ENCODE peak calls at places on chromosomes 4 and X, in four cellular contexts. H is GM12891, Z is K562, E is GM12878. M is an unnamed sample.

GRCh38 chrX:27751976-27752375 is 55.8 kb upstream of the MAGEB10 start:
- DNase-seq in H (no peak), Z (no peak), E (no peak), M (no peak)

GRCh38 chr4:127782275-127783025 is at the start of gene HSPA4L:
- DNase-seq in H (peak; percentile 25), Z (no peak), E (peak; percentile 49), M (peak; percentile 44)

GRCh38 chrX:69362354-69362753 is 141.8 kb upstream of the NALF2 start:
- DNase-seq in H (no peak), Z (no peak), E (no peak), M (no peak)

GRCh38 chr4:181830404-181831035 is 412.7 kb upstream of the TENM3 start:
- DNase-seq in H (no peak), Z (no peak), E (peak; percentile 28), M (no peak)

GRCh38 chr4:69360271-69360670 is 80.0 kb downstream of the UGT2B28 start:
- DNase-seq in H (no peak), Z (no peak), E (no peak), M (no peak)

GRCh38 chrX:15737957-15738685 is at the start of gene CA5B:
- DNase-seq in H (peak; percentile 49), Z (peak; percentile 92), E (peak; percentile 87), M (peak; percentile 74)

GRCh38 chr4:76251448-76252270 is at the start of gene FAM47E:
- DNase-seq in H (peak; percentile 24), Z (peak; percentile 34), E (no peak), M (peak; percentile 36)

GRCh38 chrX:39309018-39309620 is 507.9 kb downstream of the MID1IP1 start:
- DNase-seq in H (no peak), Z (no peak), E (no peak), M (peak; percentile 1)

GRCh38 chr4:181261279-181261678 is 981.9 kb upstream of the TENM3 start:
- DNase-seq in H (no peak), Z (no peak), E (no peak), M (no peak)

GRCh38 chrX:103716967-103717366 is 6.3 kb downstream of the TMEM31 start:
- DNase-seq in H (no peak), Z (no peak), E (no peak), M (no peak)

GRCh38 chrX:41781500-41781899 is 57.5 kb downstream of the GPR82 start:
- DNase-seq in H (no peak), Z (peak; percentile 30), E (no peak), M (peak; percentile 12)

GRCh38 chrX:1443496-1444075 is 9.1 kb downstream of the ASMTL start:
- DNase-seq in H (no peak), Z (no peak), E (no peak), M (no peak)

GRCh38 chrX:153412746-153413720 is 1.8 kb downstream of the ZFP92 start:
- DNase-seq in H (no peak), Z (no peak), E (no peak), M (no peak)

GRCh38 chrX:68652327-68652930 is 5.0 kb downstream of the STARD8 start:
- DNase-seq in H (no peak), Z (peak; percentile 21), E (no peak), M (no peak)

GRCh38 chrX:131789664-131790063 is 233.4 kb upstream of the STK26 start:
- DNase-seq in H (no peak), Z (no peak), E (no peak), M (no peak)

GRCh38 chr4:89152972-89153371 is 41.6 kb downstream of the TIGD2 start:
- DNase-seq in H (no peak), Z (no peak), E (no peak), M (no peak)

GRCh38 chr4:100738388-100739165 is 220.8 kb upstream of the EMCN start:
- DNase-seq in H (no peak), Z (no peak), E (no peak), M (no peak)

GRCh38 chr4:113969935-113970334 is 9.5 kb downstream of the ARSJ start:
- DNase-seq in H (no peak), Z (no peak), E (no peak), M (no peak)

GRCh38 chrX:56232221-56233082 is at the start of gene KLF8:
- DNase-seq in H (no peak), Z (peak; percentile 33), E (no peak), M (no peak)

GRCh38 chr4:83082777-83083176 is 31.8 kb downstream of the PLAC8 start:
- DNase-seq in H (no peak), Z (no peak), E (no peak), M (peak; percentile 47)

GRCh38 chrX:120000490-120001246 is 57.1 kb upstream of the NKAP start:
- DNase-seq in H (no peak), Z (no peak), E (no peak), M (no peak)

GRCh38 chr4:101599620-101600019 is 190.9 kb upstream of the BANK1 start:
- DNase-seq in H (no peak), Z (no peak), E (no peak), M (no peak)

GRCh38 chrX:33336783-33337182 is 125.4 kb upstream of the DMD start:
- DNase-seq in H (no peak), Z (no peak), E (no peak), M (peak; percentile 18)

GRCh38 chr4:112747035-112747434 is 110.1 kb downstream of the LARP7 start:
- DNase-seq in H (no peak), Z (no peak), E (no peak), M (no peak)

GRCh38 chr4:37827030-37827705 is 682 bp downstream of the PGM2 start:
- DNase-seq in H (peak; percentile 35), Z (peak; percentile 57), E (no peak), M (no peak)

GRCh38 chrX:54534271-54534670 is 4.3 kb downstream of the GNL3L start:
- DNase-seq in H (no peak), Z (no peak), E (no peak), M (no peak)

GRCh38 chrX:54529166-54529558 is 857 bp upstream of the GNL3L start:
- DNase-seq in H (no peak), Z (peak; percentile 8), E (no peak), M (no peak)

GRCh38 chrX:54529559-54530357 is at the start of gene GNL3L:
- DNase-seq in H (peak; percentile 52), Z (peak; percentile 88), E (peak; percentile 49), M (peak; percentile 85)

GRCh38 chrX:54530358-54530900 is 410 bp downstream of the GNL3L start:
- DNase-seq in H (no peak), Z (peak; percentile 11), E (peak; percentile 1), M (no peak)
- TF ChIP-seq SPI1 in H (no peak), Z (no peak), E (no peak), M (no peak)

DNA sequence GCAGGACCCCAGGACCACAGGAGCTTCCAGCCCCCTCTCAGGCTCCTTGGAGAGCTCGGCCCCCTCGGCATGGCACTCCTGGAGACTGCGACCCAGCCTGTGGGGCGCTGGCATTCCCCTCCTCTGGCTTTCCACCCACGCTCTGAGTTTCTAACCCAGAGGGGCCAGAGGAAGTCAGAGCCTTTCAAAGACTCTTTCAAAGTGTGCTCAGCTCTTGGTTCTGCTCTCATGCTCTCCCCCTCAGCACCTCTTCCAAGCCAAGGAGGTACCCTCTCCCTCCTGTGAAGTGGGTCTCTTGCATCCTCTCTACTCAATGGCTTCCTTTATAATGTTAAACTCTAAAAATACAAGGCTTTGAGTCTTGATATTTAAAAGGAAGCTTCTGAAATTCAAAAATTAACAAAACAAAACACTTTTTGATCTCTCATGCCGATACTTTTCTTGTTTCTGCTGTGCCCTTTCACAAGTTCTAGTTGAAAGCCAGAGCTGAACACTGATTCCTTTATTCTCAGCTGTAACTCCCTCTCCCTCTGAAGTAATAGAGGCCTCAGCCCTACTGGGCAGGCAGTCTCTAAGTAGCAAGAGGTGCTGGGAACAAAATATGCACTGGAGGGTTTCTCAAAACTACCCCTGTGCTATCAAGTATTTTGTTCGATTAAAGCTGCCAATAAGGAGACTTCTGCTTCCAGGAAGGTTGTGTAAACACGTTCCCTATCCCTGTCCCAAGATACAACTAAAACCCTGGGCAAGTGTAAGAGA is 82.8 kb downstream of the NAT8L start:
- DNase-seq in H (no peak), Z (no peak), E (no peak), M (no peak)
- TF ChIP-seq SPI1 in H (peak; percentile 12), Z (no peak), E (no peak), M (no peak)

GRCh38 chr4:7186081-7186480 is 6.3 kb upstream of the SORCS2 start:
- DNase-seq in H (no peak), Z (peak; percentile 17), E (no peak), M (no peak)
- TF ChIP-seq SPI1 in H (no peak), Z (no peak), E (no peak), M (no peak)

GRCh38 chr4:185374027-185374426 is 21.7 kb downstream of the LRP2BP start:
- DNase-seq in H (no peak), Z (no peak), E (no peak), M (no peak)
- TF ChIP-seq SPI1 in H (no peak), Z (no peak), E (no peak), M (no peak)

GRCh38 chrX:150038356-150038755 is 100.1 kb upstream of the EOLA2 start:
- DNase-seq in H (no peak), Z (no peak), E (no peak), M (no peak)
- TF ChIP-seq SPI1 in H (no peak), Z (no peak), E (no peak), M (no peak)

DNA sequence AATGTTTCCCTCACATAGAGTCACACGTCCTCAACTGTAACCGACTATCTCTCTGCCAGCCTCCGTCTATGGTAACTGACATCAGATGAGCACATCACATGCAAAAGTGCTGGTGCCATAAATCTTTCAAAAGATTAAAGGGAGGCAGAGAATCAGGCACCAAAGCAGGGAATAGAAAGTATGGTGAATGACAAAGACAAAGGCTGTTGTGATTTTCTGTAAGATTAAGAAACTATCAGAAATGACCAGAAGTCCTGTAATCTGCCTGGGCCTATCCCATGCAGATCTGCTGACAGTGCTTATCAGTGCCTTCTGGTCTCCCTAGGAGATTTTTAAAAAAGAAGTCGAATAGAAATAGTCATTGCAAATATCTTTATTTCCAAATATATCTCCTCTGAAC is 157.2 kb downstream of the PDGFRA start:
- DNase-seq in H (no peak), Z (peak; percentile 17), E (no peak), M (no peak)
- TF ChIP-seq SPI1 in H (no peak), Z (no peak), E (no peak), M (no peak)

M was measured in HL-60.